ENCODE peak calls at places on chromosomes 11 and 22, in nine cellular contexts. R is fibroblast of lung, E is astrocyte of the spinal cord, P is uterus, M is AG09309, V is A549, K is bronchial epithelial cell, G is endodermal cell, L is epithelial cell of esophagus. W is an unnamed sample.

GRCh38 chr11:41201156-41201555 is 258.3 kb downstream of the LRRC4C start:
- DNase-seq in G (peak), L (peak), E (peak), V (peak), M (no peak), R (peak), K (peak), P (no peak), W (peak)

GRCh38 chr22:42345458-42345857 is 75.0 kb upstream of the TCF20 start:
- DNase-seq in M (no peak), L (no peak), K (no peak), R (no peak), G (no peak), E (no peak), P (no peak), V (no peak), W (no peak)

GRCh38 chr22:19755722-19756287 is 4.8 kb upstream of the TBX1 start:
- DNase-seq in K (no peak), M (no peak), V (no peak), R (no peak), L (no peak), P (no peak), G (peak), E (no peak), W (no peak)

GRCh38 chr11:115919341-115920086 is 415.3 kb upstream of the CADM1 start:
- DNase-seq in K (peak), L (no peak), P (no peak), R (peak), M (no peak), V (peak), E (peak), G (no peak), W (no peak)

GRCh38 chr11:112526699-112527410 is 266.2 kb upstream of the PLET1 start:
- DNase-seq in E (no peak), R (no peak), V (no peak), L (peak), M (no peak), G (peak), K (peak), P (no peak), W (no peak)

GRCh38 chr11:113014731-113015455 is 53.7 kb downstream of the NCAM1 start:
- DNase-seq in L (no peak), E (no peak), K (peak), M (no peak), G (peak), P (peak), R (peak), V (no peak), W (no peak)

GRCh38 chr11:121932646-121933185 is 183.3 kb downstream of the BLID start:
- DNase-seq in M (no peak), K (no peak), E (no peak), R (no peak), L (no peak), G (no peak), V (no peak), P (no peak), W (no peak)

GRCh38 chr11:8087185-8087584 is 6.2 kb downstream of the TUB start:
- DNase-seq in L (peak), M (no peak), E (no peak), R (no peak), P (peak), K (no peak), G (peak), V (peak), W (no peak)

GRCh38 chr11:130612291-130612802 is 163.9 kb downstream of the ADAMTS15 start:
- DNase-seq in P (no peak), R (peak), V (peak), K (no peak), L (peak), E (peak), G (no peak), M (no peak), W (no peak)

GRCh38 chr22:18031670-18032454 is 7.5 kb upstream of the MICAL3 start:
- DNase-seq in E (peak), L (peak), P (peak), M (peak), K (peak), R (peak), G (no peak), V (peak), W (no peak)

GRCh38 chr22:30891781-30892180 is 76.8 kb downstream of the MORC2 start:
- DNase-seq in L (no peak), P (no peak), K (no peak), V (no peak), M (no peak), E (no peak), G (no peak), R (no peak), W (no peak)

GRCh38 chr22:39471421-39472141 is 14.8 kb downstream of the MGAT3 start:
- DNase-seq in G (no peak), K (peak), E (peak), V (no peak), M (no peak), P (no peak), L (peak), R (no peak), W (no peak)

GRCh38 chr11:118156531-118157185 is 4.0 kb upstream of the SCN4B start:
- DNase-seq in M (no peak), R (no peak), L (no peak), G (peak), P (no peak), V (no peak), E (no peak), K (no peak), W (no peak)

GRCh38 chr22:45603631-45604030 is 68.0 kb upstream of the ATXN10 start:
- DNase-seq in K (no peak), G (no peak), E (no peak), R (no peak), V (peak), L (no peak), P (no peak), M (no peak), W (no peak)
- H3K4me3 ChIP-seq in K (no peak), G (no peak), E (no peak), R (no peak), V (peak), L (no peak), P (no peak), M (no peak), W (no peak)

DNA sequence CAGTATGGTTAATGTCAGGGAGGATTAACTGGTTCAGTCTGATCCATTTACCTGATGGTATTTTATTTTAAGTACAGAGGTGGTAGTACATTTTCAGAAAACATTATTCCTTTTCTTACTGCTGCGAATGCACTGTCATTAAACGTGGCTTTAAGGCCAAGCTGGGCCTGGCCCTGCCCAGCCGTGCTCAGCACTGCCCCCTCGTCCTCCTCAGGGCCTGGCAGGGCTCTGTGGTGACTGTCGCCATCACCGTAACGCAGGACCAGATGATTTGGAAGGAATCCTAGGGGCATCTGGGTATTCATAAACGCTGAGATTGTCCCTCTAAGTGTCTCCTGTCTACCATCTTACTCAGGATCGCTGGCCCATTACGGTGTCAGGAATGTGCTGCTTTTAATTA is 302.0 kb downstream of the TBC1D22A start:
- DNase-seq in R (no peak), P (no peak), E (no peak), V (no peak), M (no peak), G (peak), K (no peak), L (no peak), W (no peak)
- TF ChIP-seq CTCF in R (no peak), P (no peak), E (no peak), V (no peak), M (no peak), G (peak), K (no peak), L (no peak), W (peak)

GRCh38 chr11:60455531-60456042 is at the start of gene MS4A1:
- DNase-seq in K (no peak), P (no peak), E (no peak), M (no peak), L (no peak), G (no peak), R (no peak), V (no peak), W (no peak)
- H3K4me3 ChIP-seq in K (no peak), P (no peak), E (no peak), M (no peak), L (no peak), G (no peak), R (no peak), V (no peak), W (no peak)

DNA sequence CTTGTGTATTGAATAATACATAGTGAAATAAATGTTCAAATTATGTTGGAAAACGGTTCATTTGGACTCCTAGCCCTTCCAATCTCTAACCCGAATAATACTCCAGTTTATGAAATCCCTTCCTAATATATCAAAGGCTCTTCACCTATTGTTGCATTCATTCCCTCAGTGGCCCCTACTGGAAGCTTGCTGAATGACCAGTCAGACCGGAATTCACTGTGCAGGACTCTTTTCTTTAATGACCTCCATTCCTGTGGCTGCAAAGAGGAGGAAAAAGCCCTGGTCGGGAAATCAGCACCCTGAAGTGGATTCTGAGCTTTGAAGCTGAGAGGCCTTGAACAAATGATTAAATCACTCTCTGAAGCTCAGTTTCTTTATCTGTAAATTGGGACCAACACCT is 19.1 kb upstream of the RCN1 start:
- DNase-seq in V (peak), M (peak), G (no peak), K (peak), L (peak), E (peak), P (no peak), R (peak), W (no peak)
- TF ChIP-seq CTCF in V (no peak), M (peak), G (peak), K (peak), L (peak), E (peak), P (no peak), R (peak), W (peak)

DNA sequence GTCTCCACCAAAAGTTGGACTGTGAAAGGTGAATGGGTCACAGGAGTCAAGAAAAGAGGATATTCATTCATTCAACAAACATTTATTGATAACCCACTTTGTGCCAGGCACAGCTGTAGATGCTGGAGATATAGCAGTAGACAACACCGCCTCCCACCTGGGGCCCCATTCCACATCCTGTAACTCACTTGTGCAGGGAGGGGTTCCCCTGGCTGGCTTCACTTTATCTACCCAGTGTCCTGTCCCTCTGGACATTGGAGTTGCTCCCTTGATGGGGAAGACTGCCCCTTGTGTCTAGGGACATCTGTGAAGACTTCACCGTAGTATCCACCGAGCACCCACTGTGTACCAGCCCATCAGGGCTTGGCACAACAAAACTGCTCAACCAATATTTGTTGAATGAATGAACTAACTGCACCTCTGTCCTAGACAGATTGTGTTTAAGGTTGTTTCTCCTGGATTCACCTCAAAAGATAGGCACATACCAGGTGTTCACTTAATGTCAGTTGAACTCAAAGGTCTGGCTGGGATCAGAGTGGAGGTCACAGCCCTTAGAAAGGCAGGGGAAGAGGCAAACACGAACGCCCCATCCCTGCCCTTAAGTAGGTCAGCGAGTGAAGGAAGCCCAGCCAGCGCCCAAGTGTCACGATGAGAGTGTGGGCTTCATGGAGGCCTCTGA is 1.4 kb upstream of the OVOL1 start:
- DNase-seq in R (no peak), L (no peak), K (no peak), M (no peak), V (no peak), P (no peak), G (no peak), E (no peak), W (no peak)
- H3K4me3 ChIP-seq in R (no peak), L (no peak), K (no peak), M (no peak), V (no peak), P (no peak), G (no peak), E (no peak), W (no peak)

GRCh38 chr22:45166935-45167334 is 3.2 kb downstream of the NUP50 start:
- DNase-seq in V (no peak), P (no peak), K (no peak), L (peak), E (no peak), G (no peak), R (no peak), M (no peak), W (no peak)

GRCh38 chr22:45162531-45162930 is 1.2 kb upstream of the NUP50 start:
- DNase-seq in E (no peak), P (no peak), G (peak), V (no peak), M (no peak), L (peak), R (peak), K (no peak), W (no peak)

GRCh38 chr22:45164217-45165123 is 745 bp downstream of the NUP50 start:
- DNase-seq in M (no peak), G (peak), P (peak), L (peak), K (no peak), V (no peak), E (no peak), R (peak), W (no peak)

GRCh38 chr22:45163074-45163416 is 680 bp upstream of the NUP50 start:
- DNase-seq in G (no peak), M (no peak), E (peak), P (no peak), V (peak), K (peak), L (peak), R (peak), W (peak)

GRCh38 chr22:45163417-45164216 is at the start of gene NUP50:
- DNase-seq in E (peak), P (peak), K (peak), V (peak), L (peak), G (peak), R (peak), M (peak), W (peak)
- TF ChIP-seq CTCF in E (no peak), P (peak), K (no peak), V (no peak), L (no peak), G (peak), R (peak), M (peak), W (peak)

DNA sequence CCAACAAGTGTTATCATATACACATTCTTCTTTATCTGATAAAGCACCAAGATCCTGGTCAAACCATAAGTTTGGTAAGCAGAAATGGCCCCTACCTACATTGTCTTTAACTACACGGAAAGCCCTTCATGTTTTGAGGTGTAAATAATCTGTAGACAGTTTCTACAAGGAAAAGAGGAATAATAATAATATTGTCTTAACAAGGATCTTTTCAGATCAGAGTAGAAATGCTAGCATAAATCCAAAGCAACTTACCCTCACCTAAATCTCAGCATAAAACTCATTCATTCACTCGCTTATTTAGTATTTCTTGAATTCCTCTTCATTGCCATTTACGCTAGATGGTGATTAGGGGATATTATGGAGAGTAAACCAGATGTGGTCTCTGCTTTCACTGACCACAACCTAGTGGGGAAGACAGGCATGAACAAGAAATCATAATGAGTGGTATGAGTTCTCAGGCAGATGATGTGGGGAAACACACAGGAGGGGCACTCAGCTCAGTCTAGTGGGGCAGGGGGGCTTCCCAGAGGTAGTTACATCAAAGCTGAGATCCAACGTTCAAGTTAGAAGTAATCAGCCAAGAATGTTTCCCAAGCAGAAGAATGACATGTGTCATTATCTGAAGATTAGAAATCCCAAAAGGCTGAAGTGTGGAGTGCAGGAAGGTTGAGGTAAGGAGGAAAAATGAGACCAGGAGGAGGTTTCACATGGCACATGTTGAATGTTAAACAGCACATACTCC is 65.4 kb upstream of the ZC3H12C start:
- DNase-seq in K (no peak), L (no peak), P (no peak), M (no peak), G (no peak), V (no peak), R (no peak), E (no peak), W (no peak)
- H3K4me3 ChIP-seq in K (no peak), L (no peak), P (no peak), M (no peak), G (no peak), V (no peak), R (no peak), E (no peak), W (no peak)

DNA sequence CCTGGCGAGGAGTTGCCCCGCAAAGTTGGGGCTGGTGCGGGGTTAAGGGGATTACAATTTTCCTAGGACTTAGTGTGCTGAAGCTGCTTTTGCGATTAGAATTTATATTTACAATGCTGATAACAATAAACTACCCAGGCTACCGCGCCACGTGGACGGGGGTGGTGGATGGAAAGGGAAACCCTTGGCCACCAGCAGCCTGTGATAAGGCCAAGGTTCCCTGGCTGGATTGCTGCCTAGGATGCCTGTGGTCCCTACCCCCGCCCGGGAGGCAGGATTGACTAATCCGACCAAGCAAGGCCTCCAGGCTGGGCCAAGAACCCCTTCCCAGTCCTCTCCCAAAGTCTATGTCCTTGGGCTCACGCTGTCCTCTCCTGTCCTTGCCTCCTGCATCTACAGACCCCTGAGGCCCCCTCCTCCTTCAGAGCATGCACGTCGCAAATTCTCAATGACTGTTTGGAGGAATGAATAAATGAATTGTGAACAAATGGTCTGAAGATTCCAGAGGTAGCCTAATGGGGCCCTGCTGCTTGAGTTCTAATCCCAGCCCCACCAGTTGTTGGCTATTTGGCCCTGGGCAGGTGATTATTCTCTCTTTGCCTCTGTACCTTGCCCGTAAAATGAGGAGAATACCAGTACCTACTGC is 7.6 kb upstream of the CHKA start:
- DNase-seq in R (peak), L (no peak), E (peak), G (peak), P (peak), K (no peak), M (peak), V (no peak), W (no peak)
- TF ChIP-seq CTCF in R (no peak), L (no peak), E (no peak), G (no peak), P (no peak), K (no peak), M (no peak), V (no peak), W (no peak)

GRCh38 chr22:49820984-49821383 is 6.7 kb downstream of the BRD1 start:
- DNase-seq in K (no peak), P (no peak), L (no peak), G (no peak), V (no peak), M (no peak), E (no peak), R (no peak), W (no peak)
- H3K4me3 ChIP-seq in K (no peak), P (no peak), L (no peak), G (no peak), V (no peak), M (no peak), E (no peak), R (no peak), W (no peak)

DNA sequence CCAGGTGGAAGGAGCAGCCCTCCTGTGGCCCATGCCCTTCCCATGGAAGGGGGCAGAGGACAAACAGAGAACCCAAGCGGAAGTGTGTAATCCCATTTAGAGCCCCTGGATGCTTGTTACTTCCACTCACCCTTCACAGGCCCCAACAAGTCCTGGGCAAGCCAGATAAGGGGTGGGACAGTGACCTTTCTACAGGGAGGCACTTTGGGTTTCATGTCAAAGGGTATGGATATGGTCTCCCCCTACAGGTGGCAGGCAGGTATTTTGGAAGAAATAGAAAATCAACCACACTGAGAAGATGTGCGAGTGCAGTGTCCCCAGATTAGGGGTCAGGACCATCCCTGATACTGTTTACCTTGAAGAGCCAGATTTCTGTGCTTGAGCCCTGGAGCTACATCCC is 11.4 kb downstream of the MPEG1 start:
- DNase-seq in M (no peak), P (no peak), V (no peak), G (peak), K (peak), R (no peak), E (no peak), L (peak), W (no peak)
- TF ChIP-seq CTCF in M (no peak), P (no peak), V (peak), G (peak), K (peak), R (peak), E (peak), L (peak), W (peak)

W was measured in LNCaP clone FGC.